ENCODE peak calls at places on chromosomes 13 and 19, in nine cellular contexts. M, C, G, P, K, D, T, W and B are unnamed samples.

GRCh38 chr19:5334366-5334739 is 6.3 kb downstream of the PTPRS start:
- DNase-seq in T (no peak), C (no peak), K (no peak), P (no peak), W (no peak), D (no peak), G (no peak), M (no peak), B (no peak)

GRCh38 chr19:5059191-5059579 is 90.3 kb downstream of the KDM4B start:
- DNase-seq in T (no peak), K (no peak), P (no peak), M (peak), C (no peak), D (no peak), G (peak), W (no peak), B (no peak)

GRCh38 chr13:45341799-45342584 is 1.0 kb upstream of the TPT1 start:
- DNase-seq in T (peak), P (no peak), D (no peak), G (peak), C (no peak), M (no peak), W (no peak), K (peak), B (no peak)

GRCh38 chr19:33634361-33635091 is 12.8 kb downstream of the CHST8 start:
- DNase-seq in T (no peak), G (no peak), M (no peak), W (no peak), P (no peak), D (no peak), C (no peak), K (no peak), B (no peak)

GRCh38 chr19:16327501-16327900 is 2.9 kb downstream of the KLF2 start:
- DNase-seq in D (no peak), K (no peak), C (peak), G (peak), T (no peak), P (no peak), W (no peak), M (no peak), B (peak)

GRCh38 chr13:48050550-48050949 is 13.0 kb downstream of the NUDT15 start:
- DNase-seq in D (no peak), C (no peak), G (no peak), K (no peak), T (no peak), M (no peak), P (no peak), W (no peak), B (no peak)

GRCh38 chr19:8206147-8207087 is 2.8 kb upstream of the CERS4 start:
- DNase-seq in K (no peak), G (no peak), M (no peak), T (no peak), C (no peak), D (peak), W (no peak), P (peak), B (no peak)

GRCh38 chr19:800360-801029 is 3.2 kb downstream of the PTBP1 start:
- DNase-seq in M (no peak), D (peak), K (peak), P (no peak), T (peak), G (peak), W (no peak), C (no peak), B (no peak)

GRCh38 chr13:66624302-66624701 is 605.8 kb downstream of the PCDH9 start:
- DNase-seq in G (no peak), W (no peak), C (no peak), D (no peak), P (no peak), M (no peak), T (no peak), K (no peak), B (no peak)

GRCh38 chr19:45173816-45174215 is 4.2 kb downstream of the TRAPPC6A start:
- DNase-seq in K (no peak), D (no peak), M (no peak), G (peak), T (no peak), P (no peak), W (no peak), C (no peak), B (no peak)

GRCh38 chr13:80977168-80977567 is 636.2 kb upstream of the SPRY2 start:
- DNase-seq in G (no peak), W (no peak), P (no peak), D (no peak), C (no peak), M (no peak), K (no peak), T (no peak), B (no peak)

GRCh38 chr13:30619731-30620130 is 2.0 kb downstream of the USPL1 start:
- DNase-seq in P (no peak), W (no peak), G (no peak), T (peak), K (no peak), C (no peak), M (no peak), D (no peak), B (no peak)

GRCh38 chr13:112623051-112623711 is 35.2 kb upstream of the TUBGCP3 start:
- DNase-seq in D (no peak), P (no peak), T (no peak), K (no peak), G (no peak), W (no peak), C (no peak), M (no peak), B (no peak)

GRCh38 chr19:29941828-29942403 is at the start of gene URI1:
- DNase-seq in K (peak), G (peak), T (peak), P (peak), M (peak), D (peak), W (peak), C (peak), B (peak)

GRCh38 chr13:20291037-20291436 is 58.9 kb upstream of the GJB6 start:
- DNase-seq in W (no peak), G (no peak), M (no peak), T (no peak), C (peak), P (no peak), K (no peak), D (no peak), B (peak)

DNA sequence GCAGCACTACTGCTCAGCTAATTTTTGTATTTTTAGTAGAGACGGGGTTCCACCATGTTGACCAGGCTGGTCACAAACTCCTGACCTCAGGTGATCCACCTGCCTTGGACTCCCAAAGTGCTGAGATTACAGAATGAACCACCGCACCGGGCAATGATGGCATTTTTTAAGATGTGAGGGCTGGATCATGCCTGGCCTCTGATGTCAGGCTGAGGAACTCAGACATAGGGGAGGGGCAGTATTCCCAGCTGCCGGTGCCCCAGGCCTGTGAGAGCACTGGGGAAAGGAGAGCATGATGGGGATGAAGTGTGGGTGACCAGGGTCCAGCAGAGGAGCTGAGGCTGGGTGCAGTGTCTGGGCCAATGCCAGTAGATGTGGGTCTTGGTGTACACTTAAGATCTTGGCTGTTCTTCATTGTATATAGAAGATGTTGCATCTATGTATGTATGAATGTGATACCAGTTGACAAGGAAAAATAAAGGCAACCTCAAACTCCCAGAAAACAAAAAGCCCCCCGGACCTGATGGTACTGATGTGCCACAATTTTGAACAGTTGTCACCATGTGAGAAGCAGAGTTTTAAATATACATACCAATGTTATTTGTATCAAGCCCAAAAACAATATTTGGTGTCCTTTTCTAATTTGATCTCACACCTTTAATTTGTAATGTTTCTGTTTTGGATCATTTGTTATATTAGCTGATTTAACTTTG is 3.4 kb upstream of the PLVAP start:
- DNase-seq in D (no peak), P (no peak), G (no peak), W (no peak), M (no peak), T (no peak), K (no peak), C (no peak), B (no peak)
- TF ChIP-seq EZH2phosphoT487 in D (no peak), P (no peak), G (no peak), W (no peak), M (no peak), T (no peak), K (no peak), C (no peak), B (no peak)

GRCh38 chr19:21134934-21135366 is 6.9 kb upstream of the ZNF431 start:
- DNase-seq in M (no peak), G (no peak), P (no peak), C (no peak), K (no peak), D (no peak), T (no peak), W (no peak), B (no peak)
- TF ChIP-seq EZH2phosphoT487 in M (no peak), G (no peak), P (no peak), C (no peak), K (no peak), D (no peak), T (no peak), W (no peak), B (no peak)

GRCh38 chr13:29457299-29457698 is 138.2 kb downstream of the SLC7A1 start:
- DNase-seq in G (peak), D (no peak), T (peak), C (no peak), K (no peak), W (peak), M (no peak), P (no peak), B (no peak)
- TF ChIP-seq EZH2phosphoT487 in G (peak), D (no peak), T (no peak), C (no peak), K (no peak), W (no peak), M (no peak), P (no peak), B (no peak)

DNA sequence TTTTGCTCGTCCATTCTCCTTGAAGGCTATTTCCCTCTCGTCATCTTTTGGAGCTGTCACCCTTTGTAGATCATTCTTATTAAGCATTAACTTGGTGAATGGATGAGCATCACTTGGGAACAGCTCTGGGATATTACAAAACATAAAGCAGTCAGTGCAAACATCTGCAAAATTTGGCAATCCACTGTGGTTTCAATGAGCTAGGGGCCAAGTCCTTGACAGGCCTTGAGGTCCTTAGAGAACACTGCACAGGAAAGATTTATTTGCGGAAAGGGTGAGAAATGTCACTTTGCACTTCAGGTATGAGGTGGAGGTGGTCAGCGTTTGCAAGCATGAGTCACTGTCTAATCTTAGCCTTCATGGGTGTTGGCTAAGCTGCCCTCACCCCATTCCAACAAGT is 239.7 kb upstream of the MAB21L1 start:
- DNase-seq in T (peak), P (no peak), C (no peak), K (no peak), G (peak), D (peak), W (no peak), M (no peak), B (no peak)
- TF ChIP-seq EZH2phosphoT487 in T (no peak), P (no peak), C (no peak), K (no peak), G (no peak), D (no peak), W (no peak), M (no peak), B (no peak)

GRCh38 chr13:42477588-42478190 is 96.3 kb upstream of the TNFSF11 start:
- DNase-seq in K (no peak), D (no peak), C (no peak), G (no peak), T (no peak), W (no peak), P (no peak), M (no peak), B (no peak)
- TF ChIP-seq EZH2phosphoT487 in K (no peak), D (no peak), C (no peak), G (no peak), T (no peak), W (no peak), P (no peak), M (no peak), B (no peak)

DNA sequence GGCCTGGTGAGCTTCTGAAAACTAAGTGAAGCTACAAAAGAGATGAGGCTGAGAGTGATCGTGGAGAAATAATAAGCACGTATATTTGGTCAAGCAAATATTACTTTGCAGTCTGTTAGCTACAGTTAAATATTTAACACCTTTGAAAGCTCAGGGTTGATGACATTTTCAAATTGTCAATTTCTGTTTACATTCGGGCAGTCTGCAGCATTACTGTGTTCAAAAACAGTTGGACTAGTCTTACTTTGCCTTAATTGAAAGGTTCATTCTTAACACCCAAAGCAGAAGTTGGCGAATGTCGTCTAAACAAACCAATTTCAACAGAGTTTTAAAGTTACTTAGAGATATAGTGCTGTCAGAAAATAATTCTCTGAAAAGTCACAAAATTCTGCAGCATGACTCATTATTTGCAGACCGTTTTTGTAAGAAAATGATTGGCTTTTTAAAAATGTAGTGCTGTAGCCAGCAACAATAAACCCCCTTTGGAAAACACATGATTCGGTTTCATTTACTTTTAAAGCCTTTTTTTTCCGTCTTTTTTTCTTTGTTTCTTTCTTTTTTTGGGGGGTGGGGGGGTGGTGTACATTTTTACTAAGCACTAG is 549.0 kb downstream of the GPC6 start:
- DNase-seq in G (peak), K (no peak), M (no peak), P (no peak), D (no peak), T (peak), W (no peak), C (no peak), B (no peak)
- TF ChIP-seq EZH2phosphoT487 in G (no peak), K (no peak), M (no peak), P (no peak), D (no peak), T (no peak), W (no peak), C (no peak), B (no peak)